ENCODE peak calls at places on chromosomes 12 and 14, in four cellular contexts. M is AG04449, Z is HFF-Myc, U is heart right ventricle. I is an unnamed sample.

GRCh38 chr12:14886271-14886670 is 617 bp upstream of the MGP start:
- DNase-seq in M (no peak), Z (no peak), U (no peak), I (no peak)

GRCh38 chr14:35687335-35687939 is 121.7 kb downstream of the RALGAPA1 start:
- DNase-seq in M (no peak), Z (peak; percentile 30), U (no peak), I (peak; percentile 65)

GRCh38 chr14:30786701-30787100 is 87.7 kb upstream of the COCH start:
- DNase-seq in M (no peak), Z (no peak), U (no peak), I (no peak)

GRCh38 chr12:58668831-58669230 is 251.5 kb downstream of the LRIG3 start:
- DNase-seq in M (peak; percentile 74), Z (no peak), U (no peak), I (peak; percentile 82)

GRCh38 chr12:84787253-84787652 is 125.3 kb downstream of the SLC6A15 start:
- DNase-seq in M (no peak), Z (no peak), U (no peak), I (no peak)

GRCh38 chr14:99224116-99224910 is 47.7 kb downstream of the BCL11B start:
- DNase-seq in M (no peak), Z (no peak), U (no peak), I (no peak)

GRCh38 chr12:96303656-96304055 is 96.6 kb downstream of the CDK17 start:
- DNase-seq in M (no peak), Z (no peak), U (no peak), I (peak; percentile 37)

GRCh38 chr12:100234166-100234565 is 32.7 kb downstream of the DEPDC4 start:
- DNase-seq in M (no peak), Z (peak; percentile 22), U (peak; percentile 29), I (peak; percentile 7)

GRCh38 chr12:98750511-98750910 is 105.4 kb downstream of the APAF1 start:
- DNase-seq in M (no peak), Z (no peak), U (no peak), I (peak; percentile 67)

GRCh38 chr14:50532502-50533313 is at the start of gene MAP4K5:
- DNase-seq in M (peak; percentile 41), Z (peak; percentile 64), U (peak; percentile 90), I (peak; percentile 92)

GRCh38 chr14:65867333-65867732 is 454.8 kb downstream of the FUT8 start:
- DNase-seq in M (no peak), Z (no peak), U (no peak), I (no peak)

GRCh38 chr14:95123895-95124579 is 33.3 kb downstream of the DICER1 start:
- DNase-seq in M (no peak), Z (no peak), U (peak; percentile 61), I (no peak)

GRCh38 chr12:39297946-39298345 is 145.0 kb downstream of the KIF21A start:
- DNase-seq in M (no peak), Z (no peak), U (no peak), I (no peak)

GRCh38 chr14:106044949-106045596 is 518.7 kb downstream of the TMEM121 start:
- DNase-seq in M (no peak), Z (no peak), U (peak; percentile 4), I (no peak)

GRCh38 chr14:100140452-100141132 is 18.9 kb downstream of the DEGS2 start:
- DNase-seq in M (no peak), Z (no peak), U (no peak), I (peak; percentile 20)

GRCh38 chr12:53696285-53696654 is 20.4 kb upstream of the ATP5MC2 start:
- DNase-seq in M (no peak), Z (peak; percentile 50), U (peak; percentile 77), I (peak; percentile 84)

GRCh38 chr14:93986972-93987371 is 10.1 kb upstream of the CCDC197 start:
- DNase-seq in M (no peak), Z (no peak), U (peak; percentile 37), I (no peak)

GRCh38 chr12:119145367-119145766 is 33.4 kb upstream of the HSPB8 start:
- DNase-seq in M (no peak), Z (no peak), U (no peak), I (no peak)

GRCh38 chr12:109277255-109277898 is 31.7 kb downstream of the FOXN4 start:
- DNase-seq in M (no peak), Z (no peak), U (no peak), I (no peak)

GRCh38 chr12:117273091-117273490 is 82.8 kb upstream of the FBXO21 start:
- DNase-seq in M (no peak), Z (no peak), U (peak; percentile 20), I (no peak)

GRCh38 chr14:40679256-40679655 is 927.4 kb upstream of the LRFN5 start:
- DNase-seq in M (no peak), Z (no peak), U (no peak), I (no peak)

DNA sequence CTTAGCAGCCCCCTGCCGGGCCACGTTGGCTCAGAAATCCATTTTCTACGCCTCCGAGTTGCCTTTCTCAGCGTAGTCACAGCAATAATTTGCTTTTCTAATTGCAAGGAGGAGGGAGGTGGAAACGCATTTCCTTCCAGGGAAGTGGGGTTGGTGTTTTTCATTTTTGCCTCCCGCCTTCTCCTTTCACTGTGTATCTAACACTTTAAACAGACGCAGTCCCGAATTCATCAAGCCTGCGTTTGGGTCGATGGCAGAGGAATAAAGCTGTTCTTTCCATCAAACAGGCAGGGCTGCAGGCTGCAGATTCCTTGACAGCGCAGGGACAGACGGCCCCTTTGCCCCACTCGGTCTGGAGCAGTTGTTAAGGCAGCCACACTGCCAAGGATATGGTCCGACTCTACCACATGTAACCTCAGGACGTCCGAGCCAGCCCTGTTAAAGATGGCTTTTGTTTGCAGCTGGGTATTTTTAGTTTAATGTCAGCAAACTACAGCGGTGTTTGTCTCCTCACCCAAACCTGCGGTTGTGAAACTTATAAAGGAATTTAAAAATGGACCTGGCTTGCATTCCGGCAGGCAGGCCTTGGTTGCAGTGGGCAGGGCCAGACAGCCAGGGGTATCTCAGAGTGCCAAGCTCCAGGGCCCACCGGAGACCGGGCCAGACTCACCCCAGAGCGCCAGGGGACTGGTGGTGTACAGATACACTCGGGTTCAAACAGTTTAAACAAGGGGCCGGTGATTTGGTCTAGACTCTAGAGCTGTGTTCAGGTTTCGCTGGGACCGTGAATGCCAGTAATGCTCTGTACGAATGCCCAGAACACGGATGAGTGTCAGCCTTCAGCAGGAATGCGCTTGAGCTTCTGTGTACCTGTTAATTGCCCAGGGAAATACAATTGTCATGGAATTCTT is 2.2 kb downstream of the CHST11 start:
- DNase-seq in M (no peak), Z (no peak), U (peak; percentile 31), I (peak; percentile 36)
- TF ChIP-seq CTCF in M (no peak), Z (no peak), U (no peak), I (no peak)

GRCh38 chr14:24143511-24143910 is 2.1 kb upstream of the EMC9 start:
- DNase-seq in M (no peak), Z (no peak), U (no peak), I (peak; percentile 19)

GRCh38 chr14:24144451-24144850 is 2.0 kb downstream of the PSME2 start:
- DNase-seq in M (no peak), Z (no peak), U (no peak), I (no peak)

GRCh38 chr14:24145700-24146621 is at the start of gene PSME2:
- DNase-seq in M (no peak), Z (no peak), U (no peak), I (no peak)

GRCh38 chr14:24146622-24146977 is 190 bp upstream of the PSME2 start:
- DNase-seq in M (peak; percentile 76), Z (peak; percentile 85), U (peak; percentile 95), I (peak; percentile 99)

DNA sequence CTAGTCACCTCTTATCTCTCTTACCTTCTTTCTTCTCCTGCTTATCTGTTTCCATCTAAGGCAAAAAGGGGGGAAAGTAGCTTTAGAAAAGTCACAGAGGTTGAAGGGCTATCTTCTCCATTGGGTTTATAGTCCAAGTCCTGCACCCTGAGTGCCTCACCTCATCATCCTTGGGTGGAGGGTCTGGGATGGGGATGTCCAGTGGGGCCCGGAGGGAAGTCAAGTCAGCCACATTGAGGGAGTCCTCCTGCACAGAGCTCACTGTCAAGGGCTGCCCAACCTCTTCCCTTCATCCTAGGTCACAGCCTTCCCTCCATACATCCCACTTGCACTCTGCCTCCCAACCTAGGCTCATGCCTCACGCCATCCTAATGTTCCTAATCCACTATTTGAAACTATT is 1.2 kb downstream of the PSME2 start:
- DNase-seq in M (no peak), Z (no peak), U (no peak), I (no peak)
- H3K4me3 ChIP-seq in M (peak overlapping the region; percentile 79), Z (peak overlapping the region; percentile 75), U (peak overlapping the region; percentile 96), I (peak overlapping the region; percentile 89)

GRCh38 chr14:61839452-61839851 is 77.2 kb downstream of the SNAPC1 start:
- DNase-seq in M (no peak), Z (no peak), U (peak; percentile 8), I (peak; percentile 38)

GRCh38 chr14:61838661-61839060 is 76.4 kb downstream of the SNAPC1 start:
- DNase-seq in M (no peak), Z (no peak), U (no peak), I (peak; percentile 12)

GRCh38 chr14:61836184-61836583 is 74.0 kb downstream of the SNAPC1 start:
- DNase-seq in M (no peak), Z (no peak), U (no peak), I (no peak)

GRCh38 chr14:61837336-61838229 is 75.4 kb downstream of the SNAPC1 start:
- DNase-seq in M (no peak), Z (peak; percentile 55), U (peak; percentile 77), I (peak; percentile 81)

DNA sequence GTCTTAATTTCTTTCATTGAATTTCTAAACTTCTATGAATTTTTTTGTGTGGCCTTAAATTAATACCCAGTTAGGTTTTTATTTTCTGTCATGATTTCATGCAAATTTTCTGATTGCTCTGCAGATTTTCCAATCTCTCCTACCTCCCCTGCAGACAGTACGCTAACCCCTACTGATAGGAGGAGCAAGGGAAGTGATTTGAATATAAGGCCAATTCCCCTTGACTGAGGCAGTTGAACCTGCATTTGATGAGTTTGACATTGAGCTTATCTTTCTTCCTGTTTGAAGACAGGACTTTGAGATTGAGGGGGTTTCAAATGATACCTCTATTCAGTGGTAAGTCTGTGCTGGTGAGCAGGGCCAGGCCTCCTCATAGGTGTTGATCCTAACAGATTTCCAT is 74.6 kb downstream of the SNAPC1 start:
- DNase-seq in M (no peak), Z (no peak), U (no peak), I (no peak)
- TF ChIP-seq CTCF in M (no peak), Z (no peak), U (no peak), I (no peak)

GRCh38 chr12:122013136-122013535 is 8.5 kb upstream of the BCL7A start:
- DNase-seq in M (no peak), Z (no peak), U (no peak), I (no peak)

GRCh38 chr12:122018457-122018856 is 3.2 kb upstream of the BCL7A start:
- DNase-seq in M (no peak), Z (no peak), U (no peak), I (no peak)

GRCh38 chr12:122013792-122014590 is 7.7 kb upstream of the BCL7A start:
- DNase-seq in M (no peak), Z (no peak), U (no peak), I (no peak)

GRCh38 chr12:122012184-122012583 is 9.5 kb upstream of the BCL7A start:
- DNase-seq in M (no peak), Z (no peak), U (no peak), I (no peak)

DNA sequence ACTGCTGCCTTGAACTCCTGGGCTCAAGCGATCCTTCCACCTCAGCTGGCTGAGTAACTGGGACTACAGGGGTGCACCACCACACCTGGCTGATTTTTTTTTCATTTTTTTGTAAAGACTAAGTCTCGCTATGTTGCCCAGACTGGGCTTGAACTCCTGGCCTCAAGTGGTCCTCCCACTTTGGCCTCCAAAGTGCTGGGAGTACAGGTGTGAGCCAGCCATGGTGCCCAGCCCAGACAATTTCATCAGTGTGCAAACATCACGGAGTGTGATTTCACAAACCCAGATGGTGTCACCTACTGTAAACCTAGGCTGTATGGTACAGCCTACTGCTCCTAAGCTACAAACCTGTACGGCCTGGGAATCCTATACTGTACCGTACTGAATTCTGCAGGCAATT is 6.9 kb upstream of the BCL7A start:
- DNase-seq in M (no peak), Z (no peak), U (no peak), I (no peak)
- H3K4me3 ChIP-seq in M (no peak overlapping the region), Z (no peak overlapping the region), U (no peak overlapping the region), I (no peak overlapping the region)